ENCODE peak calls at places on chromosomes 12 and 14, in six cellular contexts. O, U, Z, X, V and S are unnamed samples.

GRCh38 chr12:42923564-42923963 is 334.0 kb upstream of the PRICKLE1 start:
- DNase-seq in O (no peak), U (no peak), Z (no peak), X (no peak), V (no peak), S (no peak)

GRCh38 chr12:2854669-2855453 is 2.0 kb downstream of the TEX52 start:
- DNase-seq in O (no peak), U (no peak), Z (no peak), X (peak), V (no peak), S (no peak)

GRCh38 chr12:100234591-100235304 is 32.1 kb downstream of the DEPDC4 start:
- DNase-seq in O (no peak), U (no peak), Z (peak), X (no peak), V (no peak), S (no peak)

GRCh38 chr14:103311171-103311997 is 22.7 kb upstream of the EIF5 start:
- DNase-seq in O (no peak), U (no peak), Z (no peak), X (no peak), V (no peak), S (no peak)

GRCh38 chr12:124544311-124544970 is 23.0 kb downstream of the NCOR2 start:
- DNase-seq in O (peak), U (no peak), Z (no peak), X (no peak), V (no peak), S (no peak)

GRCh38 chr12:92921877-92922276 is 7.2 kb downstream of the EEA1 start:
- DNase-seq in O (no peak), U (no peak), Z (no peak), X (no peak), V (no peak), S (no peak)

GRCh38 chr12:96190403-96191170 is 3.6 kb upstream of the ELK3 start:
- DNase-seq in O (no peak), U (no peak), Z (no peak), X (no peak), V (no peak), S (no peak)

GRCh38 chr12:20448781-20449180 is 80.4 kb downstream of the PDE3A start:
- DNase-seq in O (no peak), U (no peak), Z (no peak), X (no peak), V (no peak), S (no peak)

GRCh38 chr12:106581543-106582263 is 1.1 kb upstream of the RFX4 start:
- DNase-seq in O (no peak), U (no peak), Z (no peak), X (no peak), V (no peak), S (peak)

GRCh38 chr12:46788247-46788887 is 37.4 kb downstream of the SLC38A4 start:
- DNase-seq in O (no peak), U (no peak), Z (no peak), X (no peak), V (no peak), S (no peak)

GRCh38 chr12:108884116-108885012 is 4.5 kb downstream of the DAO start:
- DNase-seq in O (peak), U (peak), Z (peak), X (peak), V (no peak), S (no peak)

GRCh38 chr14:96349286-96350075 is 13.7 kb downstream of the ATG2B start:
- DNase-seq in O (no peak), U (no peak), Z (no peak), X (no peak), V (no peak), S (no peak)

GRCh38 chr12:26121323-26121740 is 3.5 kb downstream of the BHLHE41 start:
- DNase-seq in O (no peak), U (no peak), Z (no peak), X (no peak), V (no peak), S (peak)

GRCh38 chr14:74841230-74842207 is 34.4 kb downstream of the PROX2 start:
- DNase-seq in O (no peak), U (no peak), Z (no peak), X (no peak), V (no peak), S (no peak)

GRCh38 chr12:29991924-29992323 is 208.2 kb upstream of the TMTC1 start:
- DNase-seq in O (no peak), U (no peak), Z (no peak), X (no peak), V (no peak), S (no peak)

GRCh38 chr14:32077081-32078029 is at the start of gene ARHGAP5:
- DNase-seq in O (peak), U (no peak), Z (no peak), X (peak), V (peak), S (peak)
- TF ChIP-seq POLR2A in O (no peak), U (peak), Z (no peak), X (peak), V (no peak), S (no peak)

GRCh38 chr12:109931143-109931542 is 31.1 kb downstream of the TCHP start:
- DNase-seq in O (no peak), U (no peak), Z (no peak), X (no peak), V (no peak), S (no peak)
- H3K27ac ChIP-seq in O (no peak), U (no peak), Z (no peak), X (no peak), V (peak), S (no peak)

DNA sequence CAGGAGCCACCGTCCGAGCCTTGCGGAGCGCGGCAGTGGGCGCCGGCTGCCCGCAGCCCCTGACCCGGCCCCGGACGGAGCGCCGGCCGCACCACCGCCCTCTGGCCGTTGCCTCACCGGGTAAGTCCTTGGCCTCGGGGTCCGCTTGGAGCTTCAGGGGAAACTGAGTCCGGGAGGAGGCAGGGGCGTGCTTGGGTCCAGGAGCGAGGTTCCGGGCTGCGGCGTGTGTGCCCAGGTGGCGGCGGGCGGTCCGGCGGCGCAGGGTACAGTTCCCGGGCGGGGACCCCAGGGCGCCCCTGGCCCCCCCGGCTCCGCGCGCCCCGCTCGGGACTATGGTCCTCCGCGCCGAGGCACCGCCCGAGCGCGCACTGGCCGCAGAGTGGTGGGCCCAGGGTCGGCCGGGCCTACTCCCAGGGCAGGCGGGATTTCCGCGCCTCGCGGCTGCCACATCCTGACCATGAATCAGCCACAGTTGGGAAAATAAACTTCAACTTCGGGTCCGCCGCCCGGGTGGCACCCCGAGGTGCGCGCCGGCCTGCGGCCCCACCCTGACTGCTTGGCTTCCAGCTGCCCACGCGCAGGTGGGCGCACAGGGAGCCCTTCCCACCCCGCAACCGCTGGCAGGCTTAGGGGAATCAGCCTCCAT is 325 bp downstream of the INF2 start:
- DNase-seq in O (no peak), U (no peak), Z (no peak), X (peak), V (no peak), S (no peak)
- TF ChIP-seq POLR2A in O (no peak), U (peak), Z (no peak), X (peak), V (no peak), S (no peak)

DNA sequence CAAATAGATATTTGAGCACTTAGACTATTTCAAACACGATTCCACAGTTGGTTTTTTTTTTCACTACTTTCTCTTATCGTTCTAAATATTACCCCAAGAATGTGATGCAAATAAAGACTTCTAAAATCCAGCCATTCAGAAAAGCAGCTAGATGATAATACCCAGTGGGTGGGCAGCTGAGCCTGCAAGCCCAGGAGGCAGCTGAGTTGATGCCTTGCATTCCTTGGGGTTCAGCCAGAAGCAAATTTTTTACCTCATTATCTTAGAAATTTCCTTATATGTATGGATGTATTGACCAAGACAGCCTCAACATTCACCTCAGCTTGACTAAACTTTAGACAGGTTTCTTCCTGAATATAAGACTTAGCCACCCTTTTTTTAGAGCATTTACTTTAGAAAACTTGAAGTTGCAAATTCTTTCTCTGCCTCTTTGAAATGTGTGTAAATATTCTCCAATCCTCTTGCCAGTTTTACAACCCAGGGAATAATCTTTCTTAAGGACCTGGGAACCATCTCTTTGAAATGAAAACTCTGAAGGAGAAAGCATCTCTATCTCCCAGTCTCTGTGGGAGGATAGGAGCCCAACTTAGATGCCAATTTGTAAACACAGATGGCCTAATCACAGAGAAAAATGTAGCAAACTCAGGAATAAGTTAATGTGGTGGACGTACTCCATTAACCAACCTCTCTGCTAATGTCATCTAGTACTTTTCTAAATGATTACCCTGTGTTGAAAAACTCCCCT is 52.2 kb upstream of the ANP32D start:
- DNase-seq in O (no peak), U (no peak), Z (no peak), X (no peak), V (no peak), S (no peak)
- H3K27ac ChIP-seq in O (no peak), U (no peak), Z (no peak), X (no peak), V (no peak), S (no peak)

GRCh38 chr14:105484069-105484996 is 2.4 kb upstream of the CRIP1 start:
- DNase-seq in O (peak), U (no peak), Z (no peak), X (no peak), V (no peak), S (no peak)
- TF ChIP-seq POLR2A in O (no peak), U (no peak), Z (no peak), X (peak), V (no peak), S (no peak)